ENCODE peak calls at places on chromosome 4, in ten cellular contexts. V is body of pancreas; I is astrocyte; F is transverse colon; E is K562; U is fibroblast of lung; K is left lung; Q is Peyer's patch; A is CD8-positive, alpha-beta T cell; L is foreskin keratinocyte. P is an unnamed sample. For H3K4me1 and H3K27me3, the result is how much of the 10 kb centered on the place peaks cover.

GRCh38 chr4:137125011-137125410 is 407.3 kb downstream of the PCDH18 start:
- DNase-seq in L (peak), E (no peak), F (no peak), I (peak), V (no peak), K (no peak), A (no peak), U (peak), Q (no peak), P (no peak)

GRCh38 chr4:70397580-70397979 is at the start of gene OPRPN:
- DNase-seq in Q (no peak), U (no peak), A (no peak), E (no peak), L (no peak), K (no peak), I (no peak), V (no peak), F (no peak), P (no peak)

GRCh38 chr4:6114601-6115000 is 85.7 kb downstream of the JAKMIP1 start:
- DNase-seq in K (no peak), Q (no peak), A (no peak), U (no peak), E (no peak), F (no peak), I (no peak), V (no peak), L (no peak), P (no peak)

GRCh38 chr4:3486556-3487270 is 23.6 kb downstream of the DOK7 start:
- DNase-seq in U (no peak), V (no peak), E (no peak), K (no peak), L (no peak), F (no peak), Q (no peak), I (no peak), A (no peak), P (no peak)

GRCh38 chr4:27684501-27685077 is 823.9 kb downstream of the STIM2 start:
- DNase-seq in E (peak), U (peak), F (peak), Q (peak), V (peak), A (no peak), I (peak), L (peak), K (peak), P (peak)

GRCh38 chr4:32032136-32032672 is 1312.0 kb downstream of the PCDH7 start:
- DNase-seq in L (no peak), I (no peak), A (no peak), K (no peak), U (no peak), Q (no peak), E (no peak), F (no peak), V (no peak), P (no peak)

GRCh38 chr4:7892212-7893019 is 47.2 kb downstream of the AFAP1 start:
- DNase-seq in I (peak), F (no peak), K (no peak), E (no peak), A (no peak), Q (no peak), U (peak), V (no peak), L (no peak), P (no peak)

GRCh38 chr4:150976478-150977118 is 38.5 kb downstream of the LRBA start:
- DNase-seq in Q (no peak), K (no peak), U (no peak), F (no peak), I (no peak), E (peak), L (no peak), V (no peak), A (no peak), P (no peak)

GRCh38 chr4:37762294-37763163 is 64.0 kb upstream of the PGM2 start:
- DNase-seq in L (peak), Q (no peak), F (no peak), U (peak), E (no peak), I (no peak), V (no peak), A (peak), K (no peak), P (no peak)

GRCh38 chr4:7769308-7769841 is 170.3 kb downstream of the AFAP1 start:
- DNase-seq in Q (no peak), E (no peak), U (no peak), I (no peak), V (no peak), F (no peak), L (no peak), A (no peak), K (no peak), P (no peak)

GRCh38 chr4:65646136-65646535 is 24.2 kb downstream of the EPHA5 start:
- DNase-seq in K (no peak), I (peak), A (no peak), V (no peak), E (no peak), Q (no peak), L (peak), U (peak), F (no peak), P (no peak)

GRCh38 chr4:78591404-78591803 is 39.8 kb downstream of the ANXA3 start:
- DNase-seq in A (no peak), L (no peak), U (no peak), I (no peak), F (no peak), E (no peak), V (no peak), K (no peak), Q (no peak), P (no peak)

GRCh38 chr4:78596111-78596742 is 44.7 kb downstream of the ANXA3 start:
- DNase-seq in I (no peak), Q (peak), K (no peak), E (no peak), A (no peak), U (no peak), L (no peak), F (peak), V (no peak), P (no peak)

GRCh38 chr4:78588894-78589545 is 37.5 kb downstream of the ANXA3 start:
- DNase-seq in K (no peak), U (peak), Q (no peak), A (no peak), I (peak), E (no peak), V (no peak), L (no peak), F (no peak), P (no peak)

GRCh38 chr4:78592104-78592783 is 40.7 kb downstream of the ANXA3 start:
- DNase-seq in Q (no peak), L (no peak), U (no peak), I (no peak), K (no peak), A (no peak), F (no peak), V (no peak), E (peak), P (no peak)
- TF ChIP-seq CTCF in Q (peak), L (peak), U (peak), I (peak), K (no peak), A (no peak), F (no peak), V (no peak), E (peak), P (peak)

GRCh38 chr4:54100607-54101189 is 735 bp downstream of the GSX2 start:
- DNase-seq in E (no peak), Q (no peak), A (no peak), U (no peak), V (no peak), K (no peak), I (no peak), L (no peak), F (no peak), P (no peak)
- H3K4me1 ChIP-seq in E (under half), Q (under half), A (under half), U (under half), V (under half), K (under half), I (under half), L (under half), F (under half), P (under half)

GRCh38 chr4:108157655-108158054 is 11.1 kb downstream of the LEF1 start:
- DNase-seq in U (no peak), L (no peak), V (no peak), F (no peak), A (no peak), E (no peak), K (no peak), I (no peak), Q (no peak), P (no peak)

GRCh38 chr4:108163352-108163751 is 5.4 kb downstream of the LEF1 start:
- DNase-seq in F (no peak), Q (no peak), V (no peak), U (no peak), L (no peak), A (no peak), I (no peak), E (no peak), K (no peak), P (no peak)

GRCh38 chr4:108160741-108161352 is 7.9 kb downstream of the LEF1 start:
- DNase-seq in V (no peak), Q (no peak), F (no peak), A (no peak), E (no peak), L (no peak), K (no peak), I (no peak), U (no peak), P (no peak)

GRCh38 chr4:108156391-108156790 is 12.3 kb downstream of the LEF1 start:
- DNase-seq in L (no peak), F (no peak), A (no peak), I (no peak), Q (no peak), V (no peak), K (no peak), E (no peak), U (no peak), P (no peak)

DNA sequence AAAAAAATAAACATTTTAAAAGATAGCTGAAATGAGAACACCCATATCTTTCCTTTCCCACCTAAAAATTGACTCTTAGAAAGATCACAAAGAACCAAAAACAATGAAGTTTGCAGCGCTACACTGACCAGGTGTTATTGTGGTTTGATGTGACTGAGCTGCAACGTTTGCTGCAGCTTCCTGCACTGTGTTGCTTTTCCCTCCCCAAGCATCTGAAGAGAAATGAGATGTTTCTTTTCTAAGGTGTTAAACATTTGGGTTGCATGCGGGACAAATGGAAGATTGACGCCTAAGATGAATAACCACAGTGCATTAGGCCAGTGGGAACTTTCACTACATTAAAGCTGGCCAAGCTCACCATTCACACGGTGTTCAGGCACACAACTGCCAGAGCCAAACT is 8.9 kb downstream of the LEF1 start:
- DNase-seq in I (no peak), A (no peak), L (no peak), Q (no peak), E (no peak), U (no peak), F (no peak), K (no peak), V (no peak), P (no peak)
- H3K27me3 ChIP-seq in I (under half), A (under half), L (under half), Q (under half), E (under half), U (under half), F (under half), K (under half), V (under half), P (under half)

GRCh38 chr4:71709961-71710360 is 73.9 kb downstream of the GC start:
- DNase-seq in I (no peak), V (no peak), L (peak), A (no peak), F (peak), U (no peak), K (no peak), Q (no peak), E (peak), P (no peak)
- TF ChIP-seq CTCF in I (peak), V (no peak), L (peak), A (no peak), F (no peak), U (peak), K (no peak), Q (no peak), E (no peak), P (no peak)

DNA sequence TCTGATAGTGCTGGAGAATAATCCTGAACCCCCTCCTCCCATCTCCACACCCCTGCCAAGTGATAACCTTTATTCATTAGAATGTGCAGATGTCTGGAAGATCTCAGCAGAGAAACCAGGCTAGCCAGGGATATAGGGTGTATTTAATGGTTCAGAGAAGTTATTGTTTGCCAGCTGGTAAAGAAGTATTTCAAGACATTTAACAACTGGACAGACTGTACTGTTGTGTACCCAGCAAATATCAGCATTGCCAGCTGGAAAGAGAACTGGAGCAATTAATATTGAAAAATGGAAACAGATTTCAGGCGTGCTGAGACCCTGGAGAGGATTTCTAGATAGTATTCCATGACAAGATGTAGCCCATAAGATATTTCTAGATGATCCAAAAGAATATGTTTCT is 94.5 kb downstream of the RASGEF1B start:
- DNase-seq in U (no peak), A (no peak), L (no peak), V (no peak), Q (no peak), E (no peak), I (no peak), K (no peak), F (no peak), P (no peak)
- H3K4me1 ChIP-seq in U (under half), A (under half), L (under half), V (under half), Q (under half), E (under half), I (under half), K (under half), F (under half), P (under half)

GRCh38 chr4:1402516-1403101 is 3.6 kb downstream of the NKX1-1 start:
- DNase-seq in K (peak), U (no peak), A (peak), Q (no peak), L (no peak), I (no peak), V (no peak), E (no peak), F (no peak), P (peak)

GRCh38 chr4:1400861-1401408 is 5.3 kb downstream of the NKX1-1 start:
- DNase-seq in E (no peak), U (no peak), L (no peak), A (no peak), V (no peak), F (no peak), K (no peak), Q (peak), I (no peak), P (peak)

GRCh38 chr4:1401409-1402020 is 4.7 kb downstream of the NKX1-1 start:
- DNase-seq in L (no peak), E (no peak), Q (no peak), A (no peak), I (no peak), V (no peak), F (no peak), U (no peak), K (peak), P (peak)

GRCh38 chr4:1403177-1403583 is 3.1 kb downstream of the NKX1-1 start:
- DNase-seq in U (no peak), Q (peak), A (no peak), V (no peak), F (no peak), K (peak), I (no peak), E (no peak), L (no peak), P (peak)

GRCh38 chr4:1402021-1402515 is 4.2 kb downstream of the NKX1-1 start:
- DNase-seq in U (no peak), A (no peak), Q (no peak), K (no peak), F (no peak), L (no peak), I (no peak), E (no peak), V (no peak), P (no peak)
- H3K27me3 ChIP-seq in U (under half), A (under half), Q (under half), K (half or more), F (half or more), L (half or more), I (under half), E (under half), V (under half), P (half or more)

GRCh38 chr4:94333864-94334263 is 8.8 kb downstream of the HPGDS start:
- DNase-seq in K (no peak), L (no peak), I (no peak), V (no peak), Q (no peak), U (no peak), A (no peak), E (no peak), F (no peak), P (no peak)

GRCh38 chr4:94334519-94334918 is 8.1 kb downstream of the HPGDS start:
- DNase-seq in K (no peak), U (no peak), V (no peak), E (no peak), A (no peak), F (no peak), Q (no peak), L (no peak), I (no peak), P (no peak)

GRCh38 chr4:94329933-94330332 is 12.7 kb downstream of the HPGDS start:
- DNase-seq in K (no peak), V (no peak), L (no peak), F (no peak), Q (no peak), U (no peak), A (no peak), I (no peak), E (no peak), P (no peak)

GRCh38 chr4:94334962-94335361 is 7.7 kb downstream of the HPGDS start:
- DNase-seq in A (no peak), L (no peak), Q (no peak), K (no peak), E (no peak), V (no peak), U (no peak), I (no peak), F (no peak), P (no peak)

GRCh38 chr4:94332983-94333590 is 9.5 kb downstream of the HPGDS start:
- DNase-seq in U (no peak), F (no peak), Q (no peak), A (no peak), L (no peak), E (peak), I (no peak), K (no peak), V (no peak), P (no peak)
- TF ChIP-seq CTCF in U (no peak), F (no peak), Q (peak), A (no peak), L (peak), E (peak), I (peak), K (no peak), V (no peak), P (no peak)

GRCh38 chr4:53015681-53016080 is 153.6 kb downstream of the RASL11B start:
- DNase-seq in A (no peak), K (no peak), E (peak), I (peak), V (no peak), F (peak), Q (no peak), L (no peak), U (peak), P (no peak)

GRCh38 chr4:53014368-53014767 is 152.3 kb downstream of the RASL11B start:
- DNase-seq in U (no peak), K (no peak), Q (no peak), L (peak), A (no peak), V (no peak), I (no peak), E (no peak), F (no peak), P (no peak)

GRCh38 chr4:53012738-53013137 is 150.6 kb downstream of the RASL11B start:
- DNase-seq in A (no peak), Q (no peak), L (no peak), F (no peak), U (no peak), K (no peak), I (no peak), V (no peak), E (no peak), P (no peak)

GRCh38 chr4:53014881-53015280 is 152.8 kb downstream of the RASL11B start:
- DNase-seq in Q (no peak), F (no peak), I (no peak), A (no peak), U (peak), V (no peak), K (no peak), L (no peak), E (no peak), P (no peak)

DNA sequence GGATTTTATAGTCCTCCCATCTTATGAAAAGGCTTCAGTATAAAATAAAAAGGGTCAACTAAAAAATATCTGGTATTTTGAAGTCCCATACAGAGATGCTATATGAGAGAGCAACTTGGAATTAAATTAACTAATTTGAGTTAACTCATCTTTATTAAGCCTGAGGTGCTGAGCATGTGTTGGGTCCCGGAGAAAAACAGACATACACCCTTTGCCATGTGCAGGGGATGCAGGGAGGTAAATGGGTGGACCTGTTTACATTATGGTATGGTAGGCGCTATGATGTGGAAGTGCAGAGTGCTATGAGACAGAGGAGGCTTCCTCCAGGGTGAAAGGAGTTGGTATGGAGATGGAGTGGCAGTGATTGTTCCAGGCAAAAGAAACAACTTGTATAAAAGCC is 151.8 kb downstream of the RASL11B start:
- DNase-seq in A (no peak), K (no peak), F (no peak), V (no peak), Q (no peak), L (no peak), U (no peak), E (no peak), I (no peak), P (no peak)
- H3K4me1 ChIP-seq in A (under half), K (under half), F (under half), V (half or more), Q (under half), L (under half), U (under half), E (under half), I (under half), P (under half)

DNA sequence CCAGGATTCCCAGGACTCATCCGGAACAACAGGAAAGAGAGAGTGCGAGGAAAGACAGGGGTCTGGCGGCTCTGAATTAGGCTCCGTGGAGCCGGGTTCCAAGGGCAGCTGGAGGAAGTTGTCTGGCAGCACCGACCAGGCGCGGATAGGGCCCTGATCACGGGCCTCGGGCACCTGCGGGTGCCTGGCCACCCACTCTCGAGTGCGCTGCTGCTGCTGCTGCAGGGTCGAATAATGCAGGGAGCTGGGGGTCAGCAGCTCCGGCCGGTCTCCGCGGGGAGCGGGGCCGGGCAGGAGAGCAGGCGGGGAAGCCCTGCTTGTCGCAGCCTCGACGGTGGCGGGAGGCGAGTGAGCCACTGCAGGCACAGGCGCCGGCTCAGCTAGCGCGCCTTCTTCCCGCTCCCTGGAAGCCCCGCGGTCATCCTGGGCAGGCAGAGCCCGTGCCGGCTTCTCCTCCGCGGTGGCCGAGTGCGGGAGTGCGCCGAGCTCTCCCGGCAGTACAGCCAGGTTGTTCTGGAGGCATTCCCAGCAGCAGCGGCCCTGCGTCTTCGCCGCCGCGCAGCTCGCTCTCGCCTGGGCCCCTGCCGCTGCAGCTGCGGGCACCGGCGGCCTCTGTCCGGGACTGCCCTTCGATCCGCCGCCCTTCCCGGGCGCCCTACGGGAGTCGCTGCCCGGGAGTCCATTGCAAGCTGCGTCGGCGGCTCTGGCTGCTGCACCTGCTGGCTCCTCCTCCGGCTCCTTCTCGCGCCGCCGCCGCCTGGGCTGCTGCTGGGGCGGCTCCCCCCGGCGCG is 1.0 kb downstream of the SOWAHB start:
- DNase-seq in Q (peak), I (peak), L (no peak), A (peak), F (peak), E (no peak), K (peak), U (peak), V (peak), P (peak)
- H3K27me3 ChIP-seq in Q (under half), I (under half), L (half or more), A (under half), F (under half), E (under half), K (under half), U (under half), V (under half), P (under half)

GRCh38 chr4:72706633-72707032 is 137.6 kb upstream of the ADAMTS3 start:
- DNase-seq in U (no peak), Q (no peak), F (no peak), L (no peak), K (no peak), I (no peak), A (no peak), V (no peak), E (peak), P (no peak)

GRCh38 chr4:72701987-72702819 is 133.2 kb upstream of the ADAMTS3 start:
- DNase-seq in F (no peak), L (peak), I (peak), U (peak), Q (no peak), K (no peak), E (peak), V (peak), A (no peak), P (no peak)
- TF ChIP-seq CTCF in F (peak), L (peak), I (peak), U (peak), Q (peak), K (peak), E (peak), V (peak), A (no peak), P (peak)

P was measured in lower lobe of right lung.